ENCODE peak calls at places on chromosomes 16 and 17, in ten cellular contexts. C, Y, L, E, Q, U, W, R, V and O are unnamed samples.

GRCh38 chr17:28997811-28998210 is 8.0 kb downstream of the SEZ6 start:
- DNase-seq in V (no peak), Q (no peak), Y (no peak), L (no peak), E (no peak), W (no peak), R (no peak), U (no peak), C (no peak), O (no peak)

GRCh38 chr16:10688726-10689125 is 6.0 kb downstream of the TEKT5 start:
- DNase-seq in L (no peak), E (no peak), Y (no peak), W (no peak), V (no peak), R (no peak), U (no peak), Q (no peak), C (no peak), O (no peak)

GRCh38 chr16:67613808-67614207 is 31.1 kb upstream of the CARMIL2 start:
- DNase-seq in R (no peak), C (peak), W (no peak), Q (peak), Y (no peak), U (no peak), E (no peak), V (no peak), L (no peak), O (no peak)

GRCh38 chr17:77245162-77245926 is 104.6 kb downstream of the SEC14L1 start:
- DNase-seq in U (no peak), R (no peak), W (no peak), Q (no peak), Y (no peak), C (no peak), V (no peak), E (no peak), L (no peak), O (no peak)

GRCh38 chr17:74778960-74779359 is 2.8 kb upstream of the NAT9 start:
- DNase-seq in C (no peak), U (no peak), R (no peak), Y (no peak), L (no peak), W (no peak), V (no peak), Q (no peak), E (no peak), O (no peak)

GRCh38 chr17:79188048-79188447 is 113.4 kb downstream of the ENGASE start:
- DNase-seq in Y (no peak), Q (peak), W (peak), R (peak), C (peak), L (no peak), U (no peak), V (peak), E (no peak), O (no peak)

GRCh38 chr16:8376430-8376829 is 213.9 kb downstream of the TMEM114 start:
- DNase-seq in Q (no peak), W (no peak), E (no peak), R (no peak), C (no peak), Y (no peak), V (no peak), U (no peak), L (no peak), O (no peak)

GRCh38 chr16:4505356-4506153 is 29.4 kb downstream of the HMOX2 start:
- DNase-seq in L (no peak), W (no peak), E (no peak), V (no peak), U (no peak), Q (no peak), R (no peak), C (no peak), Y (peak), O (no peak)

GRCh38 chr17:12133183-12133582 is 112.5 kb downstream of the MAP2K4 start:
- DNase-seq in V (no peak), U (no peak), Q (no peak), E (no peak), R (peak), Y (no peak), C (no peak), L (no peak), W (no peak), O (no peak)

GRCh38 chr16:24841291-24841690 is 4.5 kb upstream of the SLC5A11 start:
- DNase-seq in R (no peak), V (no peak), E (no peak), W (no peak), C (no peak), L (no peak), U (no peak), Y (no peak), Q (no peak), O (no peak)

GRCh38 chr16:70430667-70431536 is 8.0 kb downstream of the ST3GAL2 start:
- DNase-seq in W (no peak), E (no peak), L (no peak), Y (peak), V (peak), U (no peak), Q (no peak), C (peak), R (peak), O (no peak)

GRCh38 chr17:28646039-28646754 is 1.2 kb upstream of the BLTP2 start:
- DNase-seq in V (peak), R (no peak), W (no peak), E (no peak), U (no peak), Y (no peak), L (no peak), Q (no peak), C (no peak), O (no peak)

GRCh38 chr16:30747331-30747730 is 894 bp upstream of the PHKG2 start:
- DNase-seq in R (peak), E (no peak), L (peak), W (no peak), C (no peak), Q (no peak), U (no peak), V (no peak), Y (no peak), O (no peak)

GRCh38 chr17:63987616-63988478 is 10.3 kb upstream of the PRR29 start:
- DNase-seq in R (no peak), V (no peak), Q (no peak), E (no peak), L (no peak), C (no peak), Y (peak), U (peak), W (no peak), O (no peak)

GRCh38 chr17:17515921-17516295 is 19.7 kb upstream of the RASD1 start:
- DNase-seq in L (peak), Q (no peak), Y (no peak), E (no peak), V (no peak), C (no peak), U (no peak), W (no peak), R (peak), O (no peak)

GRCh38 chr16:68375801-68376536 is 65.2 kb downstream of the PRMT7 start:
- DNase-seq in E (no peak), V (no peak), U (no peak), L (no peak), C (no peak), Y (no peak), R (no peak), W (no peak), Q (no peak), O (no peak)

GRCh38 chr16:22161999-22162657 is at the start of gene SDR42E2:
- DNase-seq in Y (no peak), L (no peak), V (no peak), R (peak), W (peak), U (no peak), E (peak), Q (peak), C (peak), O (no peak)

GRCh38 chr17:72126575-72127486 is 6.0 kb downstream of the SOX9 start:
- DNase-seq in L (peak), Q (peak), C (no peak), V (peak), W (no peak), Y (no peak), R (peak), U (no peak), E (peak), O (no peak)

GRCh38 chr17:66614469-66614868 is 220.4 kb upstream of the CACNG5 start:
- DNase-seq in C (no peak), W (no peak), E (no peak), R (no peak), U (no peak), Q (no peak), Y (no peak), L (no peak), V (no peak), O (no peak)

GRCh38 chr16:67150833-67151396 is at the start of gene B3GNT9:
- DNase-seq in W (no peak), Y (peak), R (peak), L (peak), V (peak), U (peak), Q (peak), C (peak), E (no peak), O (no peak)

GRCh38 chr17:81940538-81941483 is 3.7 kb upstream of the PYCR1 start:
- DNase-seq in U (no peak), R (no peak), C (no peak), W (no peak), V (no peak), Q (no peak), Y (no peak), E (no peak), L (no peak), O (no peak)

GRCh38 chr17:21397341-21398050 is 21.3 kb downstream of the KCNJ12 start:
- DNase-seq in V (no peak), C (no peak), R (peak), Q (no peak), L (peak), U (no peak), W (no peak), E (no peak), Y (no peak), O (no peak)

GRCh38 chr16:88807626-88808453 is 3.9 kb downstream of the APRT start:
- DNase-seq in Y (no peak), V (no peak), U (no peak), L (no peak), C (no peak), W (no peak), R (no peak), E (no peak), Q (no peak), O (no peak)

GRCh38 chr16:88315543-88316105 is 67.1 kb upstream of the ZNF469 start:
- DNase-seq in R (peak), Y (peak), Q (peak), E (no peak), U (no peak), C (peak), V (peak), L (peak), W (no peak), O (no peak)

GRCh38 chr17:1997587-1998425 is 27.3 kb downstream of the RTN4RL1 start:
- DNase-seq in C (peak), U (no peak), Y (no peak), W (no peak), L (no peak), R (peak), Q (peak), E (no peak), V (peak), O (no peak)

GRCh38 chr16:68355447-68356248 is 44.8 kb downstream of the PRMT7 start:
- DNase-seq in U (no peak), R (no peak), Y (no peak), C (peak), E (no peak), V (no peak), Q (no peak), W (no peak), L (no peak), O (no peak)